ENCODE peak calls at places on chromosomes 1 and 21, in ten cellular contexts. K is mammary epithelial cell, T is pancreas, J is body of pancreas, Z is kidney epithelial cell, U is IMR-90, P is bronchial epithelial cell, I is prostate gland, V is mesendoderm, W is fibroblast of lung. C is an unnamed sample.
A peak's percentile ranks its signal among the peaks of the same experiment; 100 is the strongest.

GRCh38 chr1:178310685-178311105 is 186.1 kb downstream of the CLEC20A start:
- DNase-seq in K (peak; percentile 74), T (peak; percentile 6), J (peak; percentile 31), Z (peak; percentile 39), U (peak; percentile 80), P (peak; percentile 82), I (peak; percentile 29), V (peak; percentile 93), W (peak; percentile 88), C (peak; percentile 47)

GRCh38 chr1:207848234-207848633 is 62.7 kb downstream of the CD34 start:
- DNase-seq in K (peak; percentile 95), T (no peak), J (no peak), Z (peak; percentile 43), U (peak; percentile 59), P (peak; percentile 97), I (peak; percentile 58), V (no peak), W (peak; percentile 44), C (peak; percentile 79)

GRCh38 chr1:9280015-9280860 is 12.5 kb upstream of the SPSB1 start:
- DNase-seq in K (peak; percentile 88), T (no peak), J (no peak), Z (peak; percentile 81), U (peak; percentile 93), P (peak; percentile 84), I (no peak), V (peak; percentile 76), W (peak; percentile 89), C (peak; percentile 92)

GRCh38 chr1:215731699-215732098 is 164.6 kb downstream of the KCTD3 start:
- DNase-seq in K (no peak), T (no peak), J (no peak), Z (no peak), U (no peak), P (no peak), I (no peak), V (no peak), W (no peak), C (no peak)

GRCh38 chr1:168190284-168190884 is 11.6 kb downstream of the TIPRL start:
- DNase-seq in K (no peak), T (no peak), J (no peak), Z (no peak), U (no peak), P (no peak), I (no peak), V (no peak), W (no peak), C (no peak)

GRCh38 chr21:45981641-45982255 is at the start of gene COL6A1:
- DNase-seq in K (peak; percentile 24), T (peak; percentile 55), J (peak; percentile 71), Z (no peak), U (peak; percentile 66), P (no peak), I (peak; percentile 48), V (peak; percentile 62), W (no peak), C (no peak)

GRCh38 chr21:36478207-36478701 is 1.7 kb downstream of the CLDN14 start:
- DNase-seq in K (peak; percentile 83), T (no peak), J (no peak), Z (peak; percentile 81), U (peak; percentile 88), P (peak; percentile 96), I (no peak), V (peak; percentile 52), W (peak; percentile 22), C (peak; percentile 99)

GRCh38 chr1:18743233-18743632 is 112.6 kb downstream of the PAX7 start:
- DNase-seq in K (no peak), T (no peak), J (no peak), Z (no peak), U (no peak), P (no peak), I (no peak), V (peak; percentile 64), W (no peak), C (no peak)

GRCh38 chr1:236175642-236176336 is 33.5 kb downstream of the GPR137B start:
- DNase-seq in K (no peak), T (no peak), J (no peak), Z (no peak), U (no peak), P (no peak), I (no peak), V (no peak), W (no peak), C (no peak)

GRCh38 chr1:234825498-234826176 is 215.7 kb upstream of the IRF2BP2 start:
- DNase-seq in K (no peak), T (no peak), J (no peak), Z (no peak), U (no peak), P (no peak), I (no peak), V (no peak), W (no peak), C (no peak)

GRCh38 chr1:165628127-165628857 is 2.7 kb upstream of the MGST3 start:
- DNase-seq in K (no peak), T (no peak), J (no peak), Z (no peak), U (no peak), P (no peak), I (no peak), V (no peak), W (no peak), C (no peak)

GRCh38 chr1:3393024-3393986 is 61.2 kb upstream of the ARHGEF16 start:
- DNase-seq in K (no peak), T (no peak), J (no peak), Z (no peak), U (peak; percentile 12), P (no peak), I (no peak), V (peak; percentile 67), W (no peak), C (peak; percentile 12)
- H3K27me3 ChIP-seq in K (peaks cover 29% of the 10 kb centered on the region), T (no peaks in the 10 kb centered on the region), J (no peaks in the 10 kb centered on the region), Z (peaks cover 71% of the 10 kb centered on the region), U (peaks cover 67% of the 10 kb centered on the region), P (peaks cover 15% of the 10 kb centered on the region), I (peaks cover 71% of the 10 kb centered on the region), V (peaks cover 53% of the 10 kb centered on the region), W (peaks cover 16% of the 10 kb centered on the region), C (peaks cover 44% of the 10 kb centered on the region)

DNA sequence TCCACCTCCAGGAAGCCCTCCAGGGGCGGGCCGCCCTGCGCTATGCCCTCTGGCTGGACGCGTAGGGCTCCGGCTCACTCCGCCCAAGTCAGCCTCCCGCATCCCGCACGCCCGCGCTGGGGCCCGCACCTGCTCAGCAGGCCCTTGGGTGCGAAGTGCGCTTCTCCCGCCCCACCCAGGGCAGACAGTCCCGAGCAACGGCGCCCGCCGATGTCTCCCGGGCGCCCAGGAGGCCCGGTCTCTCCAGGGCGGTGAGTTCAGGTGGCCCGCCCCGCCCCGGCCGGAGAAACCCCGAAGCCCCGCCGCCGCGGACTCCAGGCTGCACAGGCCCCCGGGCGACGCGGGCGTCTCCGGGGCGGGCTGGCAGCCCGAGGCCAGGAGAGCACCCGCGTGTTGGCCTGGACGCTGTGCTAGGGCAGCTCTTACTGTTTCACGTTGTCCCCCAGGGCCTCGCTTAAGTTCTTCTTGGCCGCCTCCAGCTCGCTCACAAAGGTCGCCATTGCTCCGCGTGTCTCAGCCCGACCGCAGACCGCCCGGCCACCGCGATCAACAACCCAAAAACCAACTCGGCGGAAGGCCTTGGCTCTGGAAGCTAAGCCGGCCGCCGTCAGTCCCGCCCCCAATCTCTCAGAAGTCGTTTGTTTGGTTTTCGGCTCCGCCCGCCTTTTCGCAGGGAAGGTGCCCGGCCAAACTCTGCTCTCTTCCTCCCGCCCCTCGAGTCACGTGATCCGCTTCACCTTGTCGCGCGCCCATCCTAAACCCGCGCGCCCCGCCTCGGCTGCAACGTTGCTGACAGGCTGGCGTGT is at the start of gene TADA1:
- DNase-seq in K (peak; percentile 98), T (peak; percentile 99), J (peak; percentile 99), Z (peak; percentile 95), U (peak; percentile 96), P (peak; percentile 93), I (peak; percentile 99), V (peak; percentile 100), W (peak; percentile 97), C (peak; percentile 98)
- H3K4me3 ChIP-seq in K (peak within 1 kb of the TSS; percentile 87), T (peak within 1 kb of the TSS; percentile 97), J (peak within 1 kb of the TSS; percentile 78), Z (peak within 1 kb of the TSS; percentile 89), U (peak within 1 kb of the TSS; percentile 88), P (peak within 1 kb of the TSS; percentile 80), I (peak within 1 kb of the TSS; percentile 59), V (peak within 1 kb of the TSS; percentile 93), W (peak within 1 kb of the TSS; percentile 69), C (peak within 1 kb of the TSS; percentile 76)

DNA sequence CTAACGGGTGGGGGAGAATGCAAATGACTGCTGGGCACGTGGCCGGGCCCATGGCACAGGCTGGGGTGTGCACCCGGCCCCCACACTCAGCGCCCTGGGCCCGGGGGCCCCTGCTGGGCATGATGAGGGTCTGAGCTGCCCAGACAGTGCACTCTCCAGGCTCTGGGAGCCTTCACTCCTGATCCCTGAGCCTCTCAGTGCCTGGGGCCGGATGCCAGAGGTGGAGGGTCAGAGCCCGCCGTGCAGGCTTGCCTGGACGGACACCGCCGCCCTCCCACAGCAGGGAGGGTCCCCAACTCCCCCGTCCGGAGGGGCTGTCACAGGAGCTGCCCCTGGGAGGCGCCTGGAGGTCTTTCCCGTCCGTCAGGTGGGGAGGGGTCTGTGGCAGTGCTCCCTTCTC is 20.2 kb upstream of the PEX10 start:
- DNase-seq in K (no peak), T (no peak), J (no peak), Z (no peak), U (no peak), P (no peak), I (no peak), V (no peak), W (no peak), C (no peak)
- H3K27me3 ChIP-seq in K (no peaks in the 10 kb centered on the region), T (no peaks in the 10 kb centered on the region), J (no peaks in the 10 kb centered on the region), Z (peaks cover 45% of the 10 kb centered on the region), U (peaks cover 48% of the 10 kb centered on the region), P (no peaks in the 10 kb centered on the region), I (no peaks in the 10 kb centered on the region), V (no peaks in the 10 kb centered on the region), W (no peaks in the 10 kb centered on the region), C (peaks cover 21% of the 10 kb centered on the region)

DNA sequence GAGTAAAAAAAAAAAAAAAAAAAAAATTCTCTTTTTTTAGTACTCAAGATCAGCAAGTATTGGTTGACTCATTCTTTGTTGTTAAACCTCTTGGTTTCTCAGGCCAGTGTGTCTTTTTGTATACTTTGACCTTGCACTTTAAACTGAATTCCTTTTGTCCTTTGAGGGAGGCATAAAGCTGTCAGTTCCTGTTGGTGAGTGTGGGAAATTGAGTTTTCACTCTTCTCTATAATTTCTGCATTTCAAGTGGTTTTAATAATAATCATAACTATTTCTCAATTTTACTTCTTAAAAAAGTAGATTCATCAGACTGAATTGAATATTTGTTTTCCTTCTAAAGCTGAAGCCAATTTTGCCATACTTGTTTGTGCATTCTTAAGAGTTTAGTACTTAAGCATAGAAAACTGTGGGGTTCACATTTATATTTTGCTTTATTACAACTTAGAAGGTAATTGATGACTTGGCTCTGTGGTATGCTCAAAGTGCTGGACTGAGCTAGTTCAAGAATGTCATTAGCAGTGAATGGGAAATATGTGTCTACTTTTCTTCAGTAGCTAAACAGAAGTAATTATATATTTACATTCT is 43.4 kb downstream of the ITSN1 start:
- DNase-seq in K (peak; percentile 40), T (no peak), J (no peak), Z (peak; percentile 58), U (peak; percentile 66), P (peak; percentile 66), I (no peak), V (peak; percentile 52), W (peak; percentile 46), C (peak; percentile 41)
- H3K4me3 ChIP-seq in K (no peak overlapping the region), T (no peak overlapping the region), J (no peak overlapping the region), Z (no peak overlapping the region), U (no peak overlapping the region), P (no peak overlapping the region), I (no peak overlapping the region), V (no peak overlapping the region), W (no peak overlapping the region), C (no peak overlapping the region)

GRCh38 chr1:3161130-3161840 is 92.3 kb downstream of the PRDM16 start:
- DNase-seq in K (no peak), T (no peak), J (no peak), Z (no peak), U (no peak), P (no peak), I (no peak), V (no peak), W (no peak), C (no peak)
- H3K27me3 ChIP-seq in K (no peaks in the 10 kb centered on the region), T (no peaks in the 10 kb centered on the region), J (no peaks in the 10 kb centered on the region), Z (peaks cover 15% of the 10 kb centered on the region), U (no peaks in the 10 kb centered on the region), P (no peaks in the 10 kb centered on the region), I (no peaks in the 10 kb centered on the region), V (no peaks in the 10 kb centered on the region), W (no peaks in the 10 kb centered on the region), C (no peaks in the 10 kb centered on the region)

C was measured in brain microvascular endothelial cell.